ENCODE peak calls at places on chromosomes 6 and 20, in four cellular contexts. C is HL-60, V is GM12878, I is K562. S is an unnamed sample.

GRCh38 chr6:51908243-51908642 is 179.2 kb downstream of the PKHD1 start:
- DNase-seq in I (no peak), C (no peak), V (no peak), S (no peak)

GRCh38 chr20:41425180-41425884 is 58.7 kb upstream of the EMILIN3 start:
- DNase-seq in C (no peak), I (peak), V (no peak), S (no peak)

GRCh38 chr6:138182939-138183791 is 21.4 kb downstream of the ARFGEF3 start:
- DNase-seq in C (no peak), V (no peak), I (no peak), S (no peak)

GRCh38 chr6:40256831-40257230 is 322.6 kb upstream of the MOCS1 start:
- DNase-seq in I (no peak), C (no peak), V (no peak), S (no peak)

GRCh38 chr6:36947570-36948351 is 6.8 kb upstream of the PI16 start:
- DNase-seq in V (no peak), I (peak), C (no peak), S (no peak)

GRCh38 chr20:42749548-42749947 is 440.2 kb downstream of the PTPRT start:
- DNase-seq in C (no peak), I (no peak), V (no peak), S (no peak)

GRCh38 chr20:46872315-46873211 is 22.1 kb upstream of the EYA2 start:
- DNase-seq in V (no peak), C (no peak), I (peak), S (no peak)

GRCh38 chr6:32148722-32149576 is 2.8 kb downstream of the PRRT1 start:
- DNase-seq in C (no peak), V (no peak), I (peak), S (no peak)

GRCh38 chr6:73234732-73235131 is 9.4 kb upstream of the KHDC1L start:
- DNase-seq in V (no peak), I (no peak), C (no peak), S (no peak)

GRCh38 chr20:37523012-37523391 is 2.0 kb downstream of the NNAT start:
- DNase-seq in C (no peak), V (no peak), I (no peak), S (no peak)

GRCh38 chr6:14732845-14733757 is 512.8 kb upstream of the JARID2 start:
- DNase-seq in C (no peak), V (no peak), I (no peak), S (no peak)

GRCh38 chr6:90458353-90459224 is 128.3 kb downstream of the MAP3K7 start:
- DNase-seq in I (peak), C (no peak), V (no peak), S (no peak)

GRCh38 chr6:84018453-84019061 is 15.0 kb upstream of the MRAP2 start:
- DNase-seq in C (no peak), I (no peak), V (no peak), S (no peak)

GRCh38 chr20:20710847-20711315 is 1.6 kb downstream of the RALGAPA2 start:
- DNase-seq in I (no peak), C (peak), V (no peak), S (no peak)

GRCh38 chr6:82067021-82067420 is 180.5 kb downstream of the IBTK start:
- DNase-seq in I (no peak), C (peak), V (peak), S (peak)

GRCh38 chr20:12262747-12263146 is 345.1 kb downstream of the BTBD3 start:
- DNase-seq in V (no peak), I (no peak), C (no peak), S (no peak)

GRCh38 chr6:13545885-13546284 is 28.5 kb upstream of the SIRT5 start:
- DNase-seq in C (no peak), V (no peak), I (no peak), S (no peak)

GRCh38 chr20:17874271-17875105 is 94.1 kb downstream of the SNX5 start:
- DNase-seq in C (no peak), V (no peak), I (no peak), S (no peak)

GRCh38 chr6:30612687-30613248 is 4.3 kb downstream of the PPP1R10 start:
- DNase-seq in I (no peak), C (no peak), V (no peak), S (no peak)

GRCh38 chr20:25011831-25012241 is 19.3 kb upstream of the APMAP start:
- DNase-seq in V (no peak), C (no peak), I (no peak), S (no peak)

GRCh38 chr6:105733556-105734162 is 330.8 kb upstream of the PREP start:
- DNase-seq in I (peak), V (no peak), C (no peak), S (no peak)

GRCh38 chr20:38220587-38220986 is 39.9 kb downstream of the KIAA1755 start:
- DNase-seq in I (no peak), V (no peak), C (no peak), S (no peak)

GRCh38 chr6:40906759-40907158 is 132.3 kb downstream of the UNC5CL start:
- DNase-seq in I (no peak), C (no peak), V (no peak), S (no peak)

GRCh38 chr6:93282521-93283031 is 136.8 kb downstream of the EPHA7 start:
- DNase-seq in V (no peak), C (no peak), I (no peak), S (no peak)

GRCh38 chr20:47438464-47439381 is 63.0 kb upstream of the NCOA3 start:
- DNase-seq in C (no peak), I (peak), V (peak), S (no peak)

GRCh38 chr6:157020398-157021266 is 243.5 kb downstream of the ARID1B start:
- DNase-seq in I (peak), V (no peak), C (peak), S (peak)

GRCh38 chr20:2108987-2109386 is 7.4 kb downstream of the STK35 start:
- DNase-seq in I (no peak), V (no peak), C (no peak), S (no peak)

GRCh38 chr20:3563548-3564177 is 92.8 kb downstream of the ATRN start:
- DNase-seq in I (peak), V (peak), C (peak), S (peak)

GRCh38 chr6:52843600-52843999 is 3.0 kb upstream of the GSTA5 start:
- DNase-seq in I (no peak), C (no peak), V (no peak), S (no peak)

GRCh38 chr6:145538996-145539395 is 196.3 kb downstream of the EPM2A start:
- DNase-seq in C (no peak), V (no peak), I (no peak), S (no peak)

GRCh38 chr20:37711987-37712961 is 18.4 kb downstream of the CTNNBL1 start:
- DNase-seq in V (no peak), I (no peak), C (no peak), S (no peak)

GRCh38 chr20:50427740-50428462 is 82.3 kb upstream of the PTPN1 start:
- DNase-seq in I (no peak), C (no peak), V (no peak), S (no peak)

GRCh38 chr20:34639755-34640222 is 37.1 kb downstream of the PIGU start:
- DNase-seq in I (no peak), C (no peak), V (no peak), S (no peak)

GRCh38 chr20:55095745-55096450 is 620.5 kb downstream of the DOK5 start:
- DNase-seq in C (no peak), I (no peak), V (no peak), S (no peak)

GRCh38 chr6:43764767-43765166 is 5.2 kb upstream of the VEGFA start:
- DNase-seq in V (no peak), C (no peak), I (no peak), S (no peak)
- TF ChIP-seq POLR2AphosphoS5 in V (no peak), C (no peak), I (no peak), S (no peak)

DNA sequence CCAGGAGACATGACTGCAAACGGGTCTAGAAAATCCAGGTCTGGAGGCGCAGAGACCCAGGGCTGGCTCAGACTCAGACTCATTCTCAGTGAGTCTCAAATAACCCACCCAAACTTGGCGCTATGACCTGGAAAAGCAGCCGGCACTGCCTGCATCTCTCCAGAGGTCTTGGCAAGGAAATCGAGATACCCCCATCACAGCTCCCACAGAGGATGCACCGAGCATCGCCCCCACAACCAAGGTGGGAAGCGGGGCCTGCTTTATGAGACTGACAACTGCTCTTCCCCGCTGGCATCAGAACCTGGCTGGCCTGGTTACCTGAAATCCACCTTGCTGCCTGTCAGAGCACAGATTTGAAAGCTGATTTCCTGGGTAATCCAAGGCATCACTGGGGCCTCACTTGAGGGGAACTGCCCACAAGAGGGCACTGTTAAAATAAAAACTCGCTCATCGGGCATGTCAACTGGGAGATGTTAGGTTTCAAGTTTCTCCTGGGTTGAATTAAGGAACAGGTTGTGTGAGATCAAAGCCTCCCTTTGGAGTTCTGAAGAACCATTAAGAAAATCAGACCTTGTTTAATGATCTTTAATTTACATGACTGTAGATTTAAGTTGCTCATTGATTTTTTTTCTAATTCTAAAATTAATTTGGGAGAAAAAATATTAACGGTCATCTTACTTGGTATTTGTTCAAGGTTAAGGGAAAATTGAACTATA is 55.0 kb downstream of the KIF16B start:
- DNase-seq in I (peak), C (peak), V (no peak), S (peak)
- TF ChIP-seq SPI1 in I (no peak), C (no peak), V (no peak), S (no peak)

GRCh38 chr20:15756401-15756800 is 816.8 kb downstream of the KIF16B start:
- DNase-seq in I (no peak), V (no peak), C (no peak), S (no peak)

GRCh38 chr20:15763344-15763743 is 809.9 kb downstream of the KIF16B start:
- DNase-seq in C (no peak), V (no peak), I (no peak), S (no peak)

GRCh38 chr20:15756001-15756400 is 817.2 kb downstream of the KIF16B start:
- DNase-seq in C (no peak), V (no peak), I (no peak), S (no peak)

GRCh38 chr20:15760217-15760567 is 813.1 kb downstream of the KIF16B start:
- DNase-seq in C (no peak), V (no peak), I (no peak), S (no peak)

GRCh38 chr20:15759546-15760216 is 813.6 kb downstream of the KIF16B start:
- DNase-seq in I (no peak), V (no peak), C (no peak), S (no peak)
- TF ChIP-seq POLR2AphosphoS5 in I (no peak), V (no peak), C (no peak), S (no peak)

GRCh38 chr6:126054258-126054702 is 67.9 kb downstream of the TRMT11 start:
- DNase-seq in I (peak), V (no peak), C (no peak), S (no peak)
- TF ChIP-seq SPI1 in I (no peak), V (no peak), C (no peak), S (no peak)

GRCh38 chr20:371755-372542 is 8.6 kb upstream of the TRIB3 start:
- DNase-seq in C (peak), I (peak), V (no peak), S (no peak)
- TF ChIP-seq POLR2AphosphoS5 in C (no peak), I (peak), V (no peak), S (no peak)